ENCODE peak calls at places on chromosomes 6 and 20, in seven cellular contexts. R, C, I, J, F, S and N are unnamed samples. For H3K36me3, the result is how much of the 10 kb centered on the place peaks cover.

GRCh38 chr20:53850318-53850717 is 220.1 kb downstream of the BCAS1 start:
- DNase-seq in J (no peak), C (no peak), S (no peak), F (no peak), I (no peak), R (no peak), N (no peak)

GRCh38 chr20:10501377-10501776 is 66.3 kb downstream of the SLX4IP start:
- DNase-seq in C (no peak), J (no peak), I (peak), F (peak), R (no peak), S (no peak), N (no peak)

GRCh38 chr6:39923394-39923793 is 10.9 kb downstream of the MOCS1 start:
- DNase-seq in I (no peak), R (peak), J (peak), S (no peak), C (peak), F (peak), N (no peak)

GRCh38 chr20:34948030-34948429 is 7.6 kb downstream of the GSS start:
- DNase-seq in F (peak), I (no peak), R (no peak), S (no peak), C (no peak), J (no peak), N (peak)

GRCh38 chr6:167912494-167912893 is 85.0 kb upstream of the KIF25 start:
- DNase-seq in S (no peak), C (no peak), F (no peak), J (no peak), R (no peak), I (no peak), N (no peak)

GRCh38 chr6:33161354-33162320 is 30.6 kb downstream of the COL11A2 start:
- DNase-seq in I (peak), R (peak), J (peak), C (peak), S (peak), F (peak), N (peak)

GRCh38 chr6:159125977-159126376 is 43.2 kb upstream of the FNDC1 start:
- DNase-seq in J (no peak), S (peak), I (no peak), C (no peak), R (peak), F (no peak), N (no peak)

GRCh38 chr6:137853569-137854213 is 13.4 kb upstream of the TNFAIP3 start:
- DNase-seq in I (no peak), F (peak), J (no peak), R (no peak), C (no peak), S (no peak), N (no peak)

GRCh38 chr6:157614026-157614484 is 209.0 kb upstream of the SNX9 start:
- DNase-seq in I (no peak), J (no peak), S (no peak), R (no peak), C (no peak), F (peak), N (no peak)

GRCh38 chr6:158758464-158758863 is 60.7 kb downstream of the EZR start:
- DNase-seq in S (peak), C (no peak), F (no peak), R (no peak), J (no peak), I (no peak), N (no peak)

GRCh38 chr20:33602826-33603590 is 59.1 kb upstream of the C20orf144 start:
- DNase-seq in I (no peak), F (peak), J (no peak), C (no peak), S (no peak), R (no peak), N (no peak)

GRCh38 chr6:109036588-109037320 is 57.9 kb downstream of the SESN1 start:
- DNase-seq in I (no peak), F (no peak), R (no peak), C (no peak), J (no peak), S (no peak), N (no peak)

GRCh38 chr20:64083380-64084208 is 604 bp downstream of the LKAAEAR1 start:
- DNase-seq in C (peak), I (peak), S (peak), J (peak), R (peak), F (peak), N (peak)

GRCh38 chr6:21278078-21278790 is 315.3 kb upstream of the SOX4 start:
- DNase-seq in S (no peak), R (peak), I (no peak), C (no peak), J (no peak), F (no peak), N (no peak)

GRCh38 chr6:121965739-121966138 is 433.7 kb upstream of the HSF2 start:
- DNase-seq in I (no peak), R (no peak), S (peak), C (no peak), J (no peak), F (no peak), N (no peak)

GRCh38 chr6:88982720-88983119 is 19.3 kb upstream of the RNGTT start:
- DNase-seq in F (peak), R (no peak), J (no peak), C (peak), I (peak), S (peak), N (peak)

GRCh38 chr6:118665011-118665410 is 13.6 kb upstream of the CEP85L start:
- DNase-seq in S (no peak), F (peak), J (no peak), I (peak), C (no peak), R (no peak), N (no peak)

GRCh38 chr6:116866281-116866871 is 10.7 kb upstream of the RFX6 start:
- DNase-seq in I (no peak), R (no peak), C (no peak), J (no peak), F (no peak), S (no peak), N (no peak)

GRCh38 chr6:1773697-1774096 is 164.0 kb downstream of the FOXC1 start:
- DNase-seq in I (no peak), J (no peak), S (no peak), C (no peak), R (no peak), F (no peak), N (no peak)

GRCh38 chr20:12068146-12068545 is 150.5 kb downstream of the BTBD3 start:
- DNase-seq in F (no peak), C (no peak), R (no peak), S (no peak), J (no peak), I (no peak), N (no peak)

GRCh38 chr6:140960566-140960965 is 1172.2 kb upstream of the GJE1 start:
- DNase-seq in S (no peak), C (no peak), J (no peak), R (no peak), F (no peak), I (no peak), N (peak)

GRCh38 chr6:41159415-41160082 is 3.4 kb downstream of the TREM2 start:
- DNase-seq in S (no peak), R (no peak), C (no peak), I (no peak), F (no peak), J (no peak), N (no peak)

GRCh38 chr20:14401479-14402138 is 64.2 kb upstream of the FLRT3 start:
- DNase-seq in S (no peak), I (no peak), J (no peak), R (no peak), C (no peak), F (no peak), N (no peak)

GRCh38 chr6:105988321-105988720 is 97.8 kb upstream of the PRDM1 start:
- DNase-seq in S (no peak), R (no peak), F (no peak), I (no peak), C (no peak), J (no peak), N (no peak)

GRCh38 chr20:36051318-36052116 is 83.1 kb downstream of the CNBD2 start:
- DNase-seq in C (no peak), J (no peak), I (no peak), S (no peak), F (no peak), R (no peak), N (no peak)
- H3K27ac ChIP-seq in C (peak), J (peak), I (peak), S (peak), F (no peak), R (peak), N (no peak)

GRCh38 chr6:37174515-37175331 is 4.8 kb downstream of the PIM1 start:
- DNase-seq in R (no peak), F (no peak), C (no peak), S (no peak), J (no peak), I (no peak), N (no peak)
- TF ChIP-seq CTCF in R (no peak), F (no peak), C (no peak), S (no peak), J (no peak), I (no peak), N (no peak)

GRCh38 chr20:17628101-17628841 is 53.8 kb downstream of the RRBP1 start:
- DNase-seq in J (peak), I (no peak), C (no peak), S (peak), R (no peak), F (no peak), N (no peak)
- H3K36me3 ChIP-seq in J (under half), I (under half), C (half or more), S (under half), R (half or more), F (under half), N (half or more)

GRCh38 chr20:57870597-57871236 is 160.9 kb upstream of the PMEPA1 start:
- DNase-seq in S (no peak), C (no peak), F (no peak), R (no peak), I (no peak), J (no peak), N (no peak)

GRCh38 chr20:57869951-57870315 is 160.1 kb upstream of the PMEPA1 start:
- DNase-seq in C (no peak), S (no peak), F (no peak), R (no peak), J (no peak), I (no peak), N (no peak)

GRCh38 chr20:57868310-57868709 is 158.5 kb upstream of the PMEPA1 start:
- DNase-seq in I (no peak), C (no peak), F (no peak), R (no peak), S (no peak), J (no peak), N (no peak)

GRCh38 chr20:57867807-57868206 is 158.0 kb upstream of the PMEPA1 start:
- DNase-seq in F (no peak), I (no peak), R (no peak), C (no peak), J (no peak), S (no peak), N (no peak)

GRCh38 chr20:57869291-57869950 is 159.6 kb upstream of the PMEPA1 start:
- DNase-seq in F (no peak), S (no peak), R (no peak), I (no peak), J (no peak), C (no peak), N (no peak)
- H3K27ac ChIP-seq in F (no peak), S (no peak), R (no peak), I (no peak), J (no peak), C (no peak), N (no peak)

GRCh38 chr6:19599813-19600464 is 237.2 kb upstream of the ID4 start:
- DNase-seq in I (no peak), J (no peak), F (no peak), S (no peak), C (no peak), R (no peak), N (no peak)
- TF ChIP-seq CTCF in I (no peak), J (no peak), F (no peak), S (no peak), C (no peak), R (no peak), N (no peak)

GRCh38 chr6:31880616-31881015 is 1.8 kb upstream of the SLC44A4 start:
- DNase-seq in F (no peak), S (no peak), I (no peak), J (no peak), C (no peak), R (no peak), N (no peak)
- H3K36me3 ChIP-seq in F (under half), S (under half), I (under half), J (under half), C (half or more), R (half or more), N (under half)

GRCh38 chr6:15453622-15454021 is 207.8 kb downstream of the JARID2 start:
- DNase-seq in I (no peak), S (no peak), F (no peak), J (no peak), C (no peak), R (no peak), N (no peak)

GRCh38 chr6:15449001-15449400 is 203.1 kb downstream of the JARID2 start:
- DNase-seq in I (no peak), S (no peak), C (no peak), J (no peak), F (no peak), R (no peak), N (no peak)

GRCh38 chr6:15453186-15453585 is 207.3 kb downstream of the JARID2 start:
- DNase-seq in S (no peak), R (no peak), F (no peak), C (no peak), I (no peak), J (no peak), N (no peak)

GRCh38 chr6:15451738-15452137 is 205.9 kb downstream of the JARID2 start:
- DNase-seq in R (no peak), S (no peak), J (no peak), I (no peak), F (no peak), C (no peak), N (no peak)

GRCh38 chr6:15452182-15452941 is 206.5 kb downstream of the JARID2 start:
- DNase-seq in R (no peak), J (no peak), S (no peak), I (no peak), F (no peak), C (no peak), N (no peak)
- H3K27ac ChIP-seq in R (peak), J (no peak), S (peak), I (no peak), F (no peak), C (no peak), N (no peak)